ENCODE peak calls at places on chromosome 6, in seven cellular contexts. C, I, M, D, E, O and T are unnamed samples.

GRCh38 chr6:79431469-79431868 is 105.8 kb downstream of the LCA5 start:
- DNase-seq in C (no peak), I (no peak), M (peak), D (no peak), E (no peak), O (peak), T (no peak)

GRCh38 chr6:18185624-18186023 is 30.4 kb downstream of the KDM1B start:
- DNase-seq in C (no peak), I (no peak), M (no peak), D (no peak), E (no peak), O (no peak), T (no peak)

GRCh38 chr6:3214898-3215297 is 12.6 kb downstream of the TUBB2B start:
- DNase-seq in C (no peak), I (no peak), M (no peak), D (no peak), E (peak), O (no peak), T (peak)

GRCh38 chr6:170114956-170115855 is 175.7 kb downstream of the DLL1 start:
- DNase-seq in C (no peak), I (peak), M (no peak), D (no peak), E (no peak), O (no peak), T (peak)

GRCh38 chr6:36025932-36026327 is 1.5 kb upstream of the SLC26A8 start:
- DNase-seq in C (no peak), I (no peak), M (peak), D (no peak), E (peak), O (no peak), T (no peak)

GRCh38 chr6:100484474-100484873 is 19.8 kb upstream of the SIM1 start:
- DNase-seq in C (no peak), I (no peak), M (no peak), D (no peak), E (no peak), O (no peak), T (peak)

GRCh38 chr6:90326404-90327057 is 29.9 kb upstream of the BACH2 start:
- DNase-seq in C (no peak), I (no peak), M (no peak), D (no peak), E (no peak), O (no peak), T (no peak)

GRCh38 chr6:75143186-75143585 is 62.7 kb downstream of the COL12A1 start:
- DNase-seq in C (peak), I (no peak), M (no peak), D (no peak), E (peak), O (no peak), T (no peak)

GRCh38 chr6:161273752-161274487 is at the start of gene AGPAT4:
- DNase-seq in C (peak), I (peak), M (peak), D (peak), E (peak), O (peak), T (peak)

GRCh38 chr6:111845441-111845871 is 27.8 kb downstream of the FYN start:
- DNase-seq in C (no peak), I (no peak), M (peak), D (no peak), E (no peak), O (no peak), T (no peak)

DNA sequence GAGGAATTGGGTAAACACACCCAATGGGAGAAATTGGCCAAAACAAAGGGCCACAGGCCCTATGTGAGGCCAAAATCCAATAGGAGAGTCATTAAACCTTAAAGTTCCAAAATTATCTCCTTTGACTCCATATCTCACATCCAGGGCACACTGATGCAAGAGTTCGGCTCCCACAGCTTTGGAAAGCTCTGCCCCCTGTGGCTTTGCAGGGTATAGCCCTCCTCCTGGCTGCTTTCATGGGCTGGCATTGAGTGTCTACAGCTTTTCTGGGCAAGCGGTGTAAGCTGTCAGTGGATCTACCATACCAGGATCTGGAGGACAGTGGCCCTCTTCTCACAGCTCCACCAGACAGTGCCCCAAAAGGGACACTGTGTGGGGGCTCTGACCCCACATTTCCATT is 160.5 kb downstream of the ADGRG6 start:
- DNase-seq in C (no peak), I (no peak), M (no peak), D (no peak), E (no peak), O (no peak), T (no peak)
- TF ChIP-seq CTCF in C (no peak), I (no peak), M (peak), D (peak), E (no peak), O (peak), T (no peak)

GRCh38 chr6:116876635-116877611 is at the start of gene RFX6:
- DNase-seq in C (no peak), I (no peak), M (peak), D (peak), E (no peak), O (no peak), T (no peak)

GRCh38 chr6:116877743-116878142 is 701 bp downstream of the RFX6 start:
- DNase-seq in C (no peak), I (no peak), M (peak), D (no peak), E (no peak), O (no peak), T (no peak)

GRCh38 chr6:116883005-116883404 is 6.0 kb downstream of the RFX6 start:
- DNase-seq in C (no peak), I (no peak), M (no peak), D (no peak), E (no peak), O (no peak), T (peak)

GRCh38 chr6:116884530-116884929 is 7.5 kb downstream of the RFX6 start:
- DNase-seq in C (no peak), I (no peak), M (peak), D (no peak), E (no peak), O (no peak), T (no peak)

GRCh38 chr6:116881236-116881635 is 4.2 kb downstream of the RFX6 start:
- DNase-seq in C (no peak), I (no peak), M (no peak), D (no peak), E (no peak), O (no peak), T (peak)
- TF ChIP-seq CTCF in C (peak), I (no peak), M (peak), D (peak), E (peak), O (no peak), T (no peak)

DNA sequence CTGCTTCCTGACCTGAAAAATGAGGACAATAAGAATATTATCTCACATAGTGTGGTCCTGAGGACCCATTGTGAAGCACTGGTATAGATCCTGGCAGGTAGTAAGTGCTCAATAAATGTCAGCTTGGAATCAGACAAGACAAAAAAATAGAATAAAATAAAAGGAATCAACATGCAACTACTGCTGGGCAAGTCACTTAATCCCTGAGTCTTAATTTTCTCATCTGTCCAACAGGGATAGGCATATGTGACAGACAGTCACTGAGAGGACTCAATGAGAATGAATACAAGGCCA is 38.0 kb upstream of the PIM1 start:
- DNase-seq in C (no peak), I (no peak), M (no peak), D (no peak), E (no peak), O (no peak), T (no peak)
- TF ChIP-seq CTCF in C (no peak), I (no peak), M (no peak), D (no peak), E (no peak), O (no peak), T (no peak)

DNA sequence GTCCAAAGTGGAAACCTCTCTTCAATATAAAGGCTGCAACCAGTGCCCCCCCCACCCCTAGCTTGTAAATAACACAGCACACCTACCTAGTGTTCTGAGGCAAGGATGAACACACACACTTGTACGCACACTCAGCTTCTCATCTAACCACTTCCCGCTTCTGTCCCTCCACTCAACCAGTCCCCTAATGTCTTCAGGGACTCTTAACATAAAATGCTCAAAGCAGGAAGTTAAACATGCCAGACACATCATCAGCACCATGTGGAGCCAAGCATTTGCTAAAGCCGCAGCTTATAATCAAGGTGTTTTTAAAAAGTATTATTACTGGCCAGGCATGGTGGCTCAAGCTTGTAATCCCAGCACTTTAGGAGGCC is 35.3 kb downstream of the FOXQ1 start:
- DNase-seq in C (no peak), I (no peak), M (no peak), D (no peak), E (no peak), O (no peak), T (no peak)
- TF ChIP-seq CTCF in C (no peak), I (no peak), M (no peak), D (no peak), E (no peak), O (no peak), T (no peak)

DNA sequence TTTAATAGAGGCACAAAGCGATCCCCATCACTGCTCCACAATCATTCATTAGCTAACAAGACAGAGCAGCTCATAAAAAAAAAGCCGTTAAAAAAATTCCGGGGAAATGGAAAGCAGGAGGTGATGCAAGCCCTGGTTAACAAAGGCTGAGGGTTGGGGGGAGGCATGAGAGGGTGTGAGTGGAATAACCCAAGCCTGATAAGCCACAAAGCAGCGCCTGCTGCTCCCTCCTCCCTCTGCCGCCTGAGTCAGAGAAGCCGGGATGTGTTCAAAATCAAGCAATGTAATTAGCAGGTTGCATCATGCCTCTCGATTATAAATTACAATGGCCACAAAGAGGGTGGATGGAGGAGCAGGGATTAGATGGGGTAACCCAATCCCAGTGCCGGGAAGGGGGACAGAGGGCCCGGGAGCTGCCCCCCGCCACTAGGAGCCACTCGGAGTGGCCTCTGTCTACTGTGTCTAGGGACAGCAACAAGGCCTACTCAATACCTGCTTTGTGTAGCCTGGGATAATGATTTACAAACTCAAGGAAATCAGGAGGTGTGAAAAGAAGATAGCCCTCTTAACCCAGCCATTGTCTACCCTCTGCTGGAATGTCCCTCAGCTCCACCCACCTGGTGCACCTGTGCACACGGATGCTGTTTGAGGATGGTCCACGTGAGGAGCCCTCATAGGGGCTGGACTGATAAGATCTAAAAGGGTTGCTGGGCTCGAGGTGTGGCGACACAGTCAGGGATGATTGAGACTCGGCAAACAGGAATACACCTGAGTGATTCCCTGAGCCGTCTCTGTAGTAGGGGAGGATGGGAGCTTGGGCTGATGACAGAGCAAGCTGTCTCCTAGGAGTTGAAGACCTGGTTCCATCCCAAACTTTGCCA is 156.9 kb downstream of the VEGFA start:
- DNase-seq in C (peak), I (peak), M (peak), D (peak), E (peak), O (peak), T (peak)
- TF ChIP-seq CTCF in C (no peak), I (no peak), M (no peak), D (peak), E (peak), O (peak), T (no peak)

DNA sequence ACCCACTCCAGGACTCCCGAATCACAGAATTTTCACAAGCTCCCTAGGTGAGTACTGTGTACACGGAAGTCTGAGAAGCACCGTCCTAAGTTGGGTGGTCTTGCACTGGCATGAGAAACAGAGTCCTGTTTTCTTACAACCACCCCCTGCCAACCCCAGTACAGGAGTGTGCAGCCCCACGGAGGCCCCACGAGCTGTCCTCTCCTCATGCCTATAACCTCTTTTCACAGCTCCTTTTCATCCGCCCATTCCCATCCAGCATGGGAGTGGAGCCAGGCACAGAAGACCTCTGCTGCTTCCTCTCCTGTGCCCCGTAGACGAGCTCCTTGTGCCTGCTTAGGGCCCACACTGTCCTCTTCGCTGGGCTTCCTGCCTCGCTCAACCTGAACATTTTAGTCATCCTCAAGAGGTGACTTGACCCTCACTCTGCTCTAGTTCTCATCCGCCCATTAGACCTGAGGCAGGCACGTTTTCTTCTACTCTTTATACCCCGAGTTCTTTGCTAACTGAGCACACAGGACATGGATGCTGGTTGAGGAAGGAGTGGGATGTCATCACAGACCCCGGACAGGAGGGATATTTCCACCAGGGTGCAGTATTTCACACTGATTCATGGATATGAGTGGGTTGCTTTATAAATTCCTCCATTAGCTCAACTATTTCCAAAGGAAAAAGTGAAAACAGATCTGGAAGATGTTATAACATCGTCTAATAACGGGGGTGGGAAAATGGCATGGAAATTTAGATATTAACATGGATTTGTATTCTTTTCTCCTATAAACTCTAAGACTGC is 160.5 kb downstream of the TTLL2 start:
- DNase-seq in C (no peak), I (peak), M (no peak), D (no peak), E (no peak), O (no peak), T (peak)
- TF ChIP-seq CTCF in C (no peak), I (peak), M (peak), D (peak), E (no peak), O (no peak), T (no peak)